ENCODE peak calls at places on chromosomes 12 and 14, in seven cellular contexts. One of them, this sample, is unnamed.

GRCh38 chr12:32261638-32262037 is 137.7 kb upstream of the FGD4 start:
- DNase-seq in fibroblast of mammary gland: no peak
- DNase-seq in activated gamma-delta T cell treated with Interleukin-2 at 50 U/mL for 16 hours: no peak
- DNase-seq in A549: no peak
- DNase-seq in GM18507: no peak
- DNase-seq in NCI-H69: peak; percentile 73
- DNase-seq in activated T-helper 1 cell treated with anti-CD3 and anti-CD28 coated beads, Interleukin-12 subunit alpha, Interleukin-12 subunit beta, Interleukin-2, Interleukin-4 antibody, amounts not matched to agents 30 ng/mL and 10 ng/mL and 1 ng/mL, durations not matched to agents 14 hours and 24 hours and 36 hours: no peak
- DNase-seq in this sample: no peak

GRCh38 chr12:6167327-6168280 is 32.6 kb upstream of the CD9 start:
- DNase-seq in NCI-H69: no peak
- DNase-seq in activated gamma-delta T cell treated with Interleukin-2 at 50 U/mL for 16 hours: peak; percentile 26
- DNase-seq in A549: peak; percentile 44
- DNase-seq in activated T-helper 1 cell treated with anti-CD3 and anti-CD28 coated beads, Interleukin-12 subunit alpha, Interleukin-12 subunit beta, Interleukin-2, Interleukin-4 antibody, amounts not matched to agents 30 ng/mL and 10 ng/mL and 1 ng/mL, durations not matched to agents 14 hours and 24 hours and 36 hours: peak; percentile 35
- DNase-seq in fibroblast of mammary gland: peak; percentile 98
- DNase-seq in GM18507: peak; percentile 20
- DNase-seq in this sample: peak; percentile 96

GRCh38 chr14:70416322-70416716 is 571 bp downstream of the SYNJ2BP start:
- DNase-seq in activated T-helper 1 cell treated with anti-CD3 and anti-CD28 coated beads, Interleukin-12 subunit alpha, Interleukin-12 subunit beta, Interleukin-2, Interleukin-4 antibody, amounts not matched to agents 30 ng/mL and 10 ng/mL and 1 ng/mL, durations not matched to agents 14 hours and 24 hours and 36 hours: no peak
- DNase-seq in A549: no peak
- DNase-seq in GM18507: no peak
- DNase-seq in activated gamma-delta T cell treated with Interleukin-2 at 50 U/mL for 16 hours: no peak
- DNase-seq in fibroblast of mammary gland: peak; percentile 19
- DNase-seq in NCI-H69: peak; percentile 68
- DNase-seq in this sample: peak; percentile 14

GRCh38 chr12:2301531-2302461 is 249.0 kb downstream of the CACNA1C start:
- DNase-seq in activated T-helper 1 cell treated with anti-CD3 and anti-CD28 coated beads, Interleukin-12 subunit alpha, Interleukin-12 subunit beta, Interleukin-2, Interleukin-4 antibody, amounts not matched to agents 30 ng/mL and 10 ng/mL and 1 ng/mL, durations not matched to agents 14 hours and 24 hours and 36 hours: no peak
- DNase-seq in A549: no peak
- DNase-seq in NCI-H69: no peak
- DNase-seq in activated gamma-delta T cell treated with Interleukin-2 at 50 U/mL for 16 hours: no peak
- DNase-seq in fibroblast of mammary gland: peak; percentile 36
- DNase-seq in GM18507: no peak
- DNase-seq in this sample: no peak

GRCh38 chr12:30792085-30792484 is 37.3 kb upstream of the CAPRIN2 start:
- DNase-seq in activated T-helper 1 cell treated with anti-CD3 and anti-CD28 coated beads, Interleukin-12 subunit alpha, Interleukin-12 subunit beta, Interleukin-2, Interleukin-4 antibody, amounts not matched to agents 30 ng/mL and 10 ng/mL and 1 ng/mL, durations not matched to agents 14 hours and 24 hours and 36 hours: no peak
- DNase-seq in A549: no peak
- DNase-seq in GM18507: no peak
- DNase-seq in activated gamma-delta T cell treated with Interleukin-2 at 50 U/mL for 16 hours: no peak
- DNase-seq in fibroblast of mammary gland: no peak
- DNase-seq in NCI-H69: no peak
- DNase-seq in this sample: no peak

GRCh38 chr12:48423200-48423599 is 49.2 kb upstream of the ANP32D start:
- DNase-seq in A549: no peak
- DNase-seq in NCI-H69: no peak
- DNase-seq in fibroblast of mammary gland: no peak
- DNase-seq in activated T-helper 1 cell treated with anti-CD3 and anti-CD28 coated beads, Interleukin-12 subunit alpha, Interleukin-12 subunit beta, Interleukin-2, Interleukin-4 antibody, amounts not matched to agents 30 ng/mL and 10 ng/mL and 1 ng/mL, durations not matched to agents 14 hours and 24 hours and 36 hours: no peak
- DNase-seq in activated gamma-delta T cell treated with Interleukin-2 at 50 U/mL for 16 hours: no peak
- DNase-seq in GM18507: no peak
- DNase-seq in this sample: peak; percentile 21

GRCh38 chr14:69931960-69932359 is 52.7 kb downstream of the SMOC1 start:
- DNase-seq in NCI-H69: no peak
- DNase-seq in activated T-helper 1 cell treated with anti-CD3 and anti-CD28 coated beads, Interleukin-12 subunit alpha, Interleukin-12 subunit beta, Interleukin-2, Interleukin-4 antibody, amounts not matched to agents 30 ng/mL and 10 ng/mL and 1 ng/mL, durations not matched to agents 14 hours and 24 hours and 36 hours: no peak
- DNase-seq in A549: no peak
- DNase-seq in GM18507: no peak
- DNase-seq in fibroblast of mammary gland: no peak
- DNase-seq in activated gamma-delta T cell treated with Interleukin-2 at 50 U/mL for 16 hours: peak; percentile 9
- DNase-seq in this sample: peak; percentile 51

GRCh38 chr12:4031703-4032291 is 158.6 kb upstream of the PARP11 start:
- DNase-seq in NCI-H69: no peak
- DNase-seq in activated gamma-delta T cell treated with Interleukin-2 at 50 U/mL for 16 hours: no peak
- DNase-seq in GM18507: no peak
- DNase-seq in A549: peak; percentile 15
- DNase-seq in fibroblast of mammary gland: peak; percentile 79
- DNase-seq in activated T-helper 1 cell treated with anti-CD3 and anti-CD28 coated beads, Interleukin-12 subunit alpha, Interleukin-12 subunit beta, Interleukin-2, Interleukin-4 antibody, amounts not matched to agents 30 ng/mL and 10 ng/mL and 1 ng/mL, durations not matched to agents 14 hours and 24 hours and 36 hours: no peak
- DNase-seq in this sample: peak; percentile 55

GRCh38 chr14:101177301-101178055 is 274.0 kb upstream of the RTL1 start:
- DNase-seq in GM18507: no peak
- DNase-seq in A549: no peak
- DNase-seq in activated T-helper 1 cell treated with anti-CD3 and anti-CD28 coated beads, Interleukin-12 subunit alpha, Interleukin-12 subunit beta, Interleukin-2, Interleukin-4 antibody, amounts not matched to agents 30 ng/mL and 10 ng/mL and 1 ng/mL, durations not matched to agents 14 hours and 24 hours and 36 hours: no peak
- DNase-seq in fibroblast of mammary gland: no peak
- DNase-seq in activated gamma-delta T cell treated with Interleukin-2 at 50 U/mL for 16 hours: no peak
- DNase-seq in NCI-H69: no peak
- DNase-seq in this sample: no peak

GRCh38 chr12:115257791-115258190 is 573.8 kb upstream of the TBX3 start:
- DNase-seq in activated T-helper 1 cell treated with anti-CD3 and anti-CD28 coated beads, Interleukin-12 subunit alpha, Interleukin-12 subunit beta, Interleukin-2, Interleukin-4 antibody, amounts not matched to agents 30 ng/mL and 10 ng/mL and 1 ng/mL, durations not matched to agents 14 hours and 24 hours and 36 hours: no peak
- DNase-seq in GM18507: no peak
- DNase-seq in A549: no peak
- DNase-seq in NCI-H69: no peak
- DNase-seq in activated gamma-delta T cell treated with Interleukin-2 at 50 U/mL for 16 hours: no peak
- DNase-seq in fibroblast of mammary gland: peak; percentile 69
- DNase-seq in this sample: peak; percentile 75

GRCh38 chr12:106854723-106855122 is 80.2 kb downstream of the RIC8B start:
- DNase-seq in fibroblast of mammary gland: no peak
- DNase-seq in GM18507: no peak
- DNase-seq in A549: no peak
- DNase-seq in activated gamma-delta T cell treated with Interleukin-2 at 50 U/mL for 16 hours: no peak
- DNase-seq in NCI-H69: peak; percentile 96
- DNase-seq in activated T-helper 1 cell treated with anti-CD3 and anti-CD28 coated beads, Interleukin-12 subunit alpha, Interleukin-12 subunit beta, Interleukin-2, Interleukin-4 antibody, amounts not matched to agents 30 ng/mL and 10 ng/mL and 1 ng/mL, durations not matched to agents 14 hours and 24 hours and 36 hours: no peak
- DNase-seq in this sample: no peak

GRCh38 chr12:80040075-80040738 is 59.1 kb upstream of the OTOGL start:
- DNase-seq in NCI-H69: peak; percentile 11
- DNase-seq in activated T-helper 1 cell treated with anti-CD3 and anti-CD28 coated beads, Interleukin-12 subunit alpha, Interleukin-12 subunit beta, Interleukin-2, Interleukin-4 antibody, amounts not matched to agents 30 ng/mL and 10 ng/mL and 1 ng/mL, durations not matched to agents 14 hours and 24 hours and 36 hours: no peak
- DNase-seq in activated gamma-delta T cell treated with Interleukin-2 at 50 U/mL for 16 hours: no peak
- DNase-seq in GM18507: no peak
- DNase-seq in fibroblast of mammary gland: peak; percentile 71
- DNase-seq in A549: no peak
- DNase-seq in this sample: peak; percentile 42

GRCh38 chr12:98948566-98948965 is 303.5 kb downstream of the APAF1 start:
- DNase-seq in fibroblast of mammary gland: no peak
- DNase-seq in NCI-H69: no peak
- DNase-seq in activated gamma-delta T cell treated with Interleukin-2 at 50 U/mL for 16 hours: no peak
- DNase-seq in GM18507: no peak
- DNase-seq in activated T-helper 1 cell treated with anti-CD3 and anti-CD28 coated beads, Interleukin-12 subunit alpha, Interleukin-12 subunit beta, Interleukin-2, Interleukin-4 antibody, amounts not matched to agents 30 ng/mL and 10 ng/mL and 1 ng/mL, durations not matched to agents 14 hours and 24 hours and 36 hours: no peak
- DNase-seq in A549: no peak
- DNase-seq in this sample: no peak

GRCh38 chr14:31265701-31266398 is 58.3 kb upstream of the HECTD1 start:
- DNase-seq in NCI-H69: peak; percentile 13
- DNase-seq in activated gamma-delta T cell treated with Interleukin-2 at 50 U/mL for 16 hours: no peak
- DNase-seq in fibroblast of mammary gland: peak; percentile 65
- DNase-seq in activated T-helper 1 cell treated with anti-CD3 and anti-CD28 coated beads, Interleukin-12 subunit alpha, Interleukin-12 subunit beta, Interleukin-2, Interleukin-4 antibody, amounts not matched to agents 30 ng/mL and 10 ng/mL and 1 ng/mL, durations not matched to agents 14 hours and 24 hours and 36 hours: no peak
- DNase-seq in A549: no peak
- DNase-seq in GM18507: no peak
- DNase-seq in this sample: no peak

GRCh38 chr12:76018111-76018510 is 13.5 kb downstream of the PHLDA1 start:
- DNase-seq in fibroblast of mammary gland: peak; percentile 23
- DNase-seq in activated gamma-delta T cell treated with Interleukin-2 at 50 U/mL for 16 hours: no peak
- DNase-seq in GM18507: no peak
- DNase-seq in activated T-helper 1 cell treated with anti-CD3 and anti-CD28 coated beads, Interleukin-12 subunit alpha, Interleukin-12 subunit beta, Interleukin-2, Interleukin-4 antibody, amounts not matched to agents 30 ng/mL and 10 ng/mL and 1 ng/mL, durations not matched to agents 14 hours and 24 hours and 36 hours: no peak
- DNase-seq in A549: no peak
- DNase-seq in NCI-H69: peak; percentile 24
- DNase-seq in this sample: peak; percentile 88

GRCh38 chr12:50326636-50327284 is 43.4 kb upstream of the LIMA1 start:
- DNase-seq in GM18507: no peak
- DNase-seq in fibroblast of mammary gland: peak; percentile 70
- DNase-seq in activated T-helper 1 cell treated with anti-CD3 and anti-CD28 coated beads, Interleukin-12 subunit alpha, Interleukin-12 subunit beta, Interleukin-2, Interleukin-4 antibody, amounts not matched to agents 30 ng/mL and 10 ng/mL and 1 ng/mL, durations not matched to agents 14 hours and 24 hours and 36 hours: no peak
- DNase-seq in activated gamma-delta T cell treated with Interleukin-2 at 50 U/mL for 16 hours: no peak
- DNase-seq in NCI-H69: peak; percentile 71
- DNase-seq in A549: no peak
- DNase-seq in this sample: peak; percentile 77

GRCh38 chr12:42090899-42091298 is 53.8 kb downstream of the GXYLT1 start:
- DNase-seq in NCI-H69: no peak
- DNase-seq in GM18507: no peak
- DNase-seq in activated gamma-delta T cell treated with Interleukin-2 at 50 U/mL for 16 hours: no peak
- DNase-seq in activated T-helper 1 cell treated with anti-CD3 and anti-CD28 coated beads, Interleukin-12 subunit alpha, Interleukin-12 subunit beta, Interleukin-2, Interleukin-4 antibody, amounts not matched to agents 30 ng/mL and 10 ng/mL and 1 ng/mL, durations not matched to agents 14 hours and 24 hours and 36 hours: no peak
- DNase-seq in A549: no peak
- DNase-seq in fibroblast of mammary gland: peak; percentile 50
- DNase-seq in this sample: peak; percentile 83

GRCh38 chr14:65243766-65244442 is 141.6 kb upstream of the MAX start:
- DNase-seq in NCI-H69: no peak
- DNase-seq in A549: no peak
- DNase-seq in fibroblast of mammary gland: no peak
- DNase-seq in activated gamma-delta T cell treated with Interleukin-2 at 50 U/mL for 16 hours: no peak
- DNase-seq in activated T-helper 1 cell treated with anti-CD3 and anti-CD28 coated beads, Interleukin-12 subunit alpha, Interleukin-12 subunit beta, Interleukin-2, Interleukin-4 antibody, amounts not matched to agents 30 ng/mL and 10 ng/mL and 1 ng/mL, durations not matched to agents 14 hours and 24 hours and 36 hours: no peak
- DNase-seq in GM18507: no peak
- DNase-seq in this sample: peak; percentile 48

GRCh38 chr14:75821828-75822521 is 159.8 kb downstream of the TGFB3 start:
- DNase-seq in activated T-helper 1 cell treated with anti-CD3 and anti-CD28 coated beads, Interleukin-12 subunit alpha, Interleukin-12 subunit beta, Interleukin-2, Interleukin-4 antibody, amounts not matched to agents 30 ng/mL and 10 ng/mL and 1 ng/mL, durations not matched to agents 14 hours and 24 hours and 36 hours: no peak
- DNase-seq in A549: no peak
- DNase-seq in fibroblast of mammary gland: peak; percentile 74
- DNase-seq in GM18507: no peak
- DNase-seq in NCI-H69: no peak
- DNase-seq in activated gamma-delta T cell treated with Interleukin-2 at 50 U/mL for 16 hours: no peak
- DNase-seq in this sample: no peak

GRCh38 chr14:48723841-48724495 is 862.2 kb downstream of the RPS29 start:
- DNase-seq in A549: no peak
- DNase-seq in activated gamma-delta T cell treated with Interleukin-2 at 50 U/mL for 16 hours: no peak
- DNase-seq in GM18507: no peak
- DNase-seq in fibroblast of mammary gland: no peak
- DNase-seq in activated T-helper 1 cell treated with anti-CD3 and anti-CD28 coated beads, Interleukin-12 subunit alpha, Interleukin-12 subunit beta, Interleukin-2, Interleukin-4 antibody, amounts not matched to agents 30 ng/mL and 10 ng/mL and 1 ng/mL, durations not matched to agents 14 hours and 24 hours and 36 hours: no peak
- DNase-seq in NCI-H69: peak; percentile 91
- DNase-seq in this sample: no peak

GRCh38 chr12:68483592-68484373 is 126.9 kb upstream of the RAP1B start:
- DNase-seq in fibroblast of mammary gland: peak; percentile 64
- DNase-seq in GM18507: no peak
- DNase-seq in activated T-helper 1 cell treated with anti-CD3 and anti-CD28 coated beads, Interleukin-12 subunit alpha, Interleukin-12 subunit beta, Interleukin-2, Interleukin-4 antibody, amounts not matched to agents 30 ng/mL and 10 ng/mL and 1 ng/mL, durations not matched to agents 14 hours and 24 hours and 36 hours: no peak
- DNase-seq in A549: no peak
- DNase-seq in activated gamma-delta T cell treated with Interleukin-2 at 50 U/mL for 16 hours: no peak
- DNase-seq in NCI-H69: no peak
- DNase-seq in this sample: peak; percentile 71

GRCh38 chr12:4767181-4767580 is 47.0 kb downstream of the GALNT8 start:
- DNase-seq in GM18507: no peak
- DNase-seq in fibroblast of mammary gland: no peak
- DNase-seq in activated T-helper 1 cell treated with anti-CD3 and anti-CD28 coated beads, Interleukin-12 subunit alpha, Interleukin-12 subunit beta, Interleukin-2, Interleukin-4 antibody, amounts not matched to agents 30 ng/mL and 10 ng/mL and 1 ng/mL, durations not matched to agents 14 hours and 24 hours and 36 hours: no peak
- DNase-seq in NCI-H69: no peak
- DNase-seq in A549: no peak
- DNase-seq in activated gamma-delta T cell treated with Interleukin-2 at 50 U/mL for 16 hours: no peak
- DNase-seq in this sample: no peak

GRCh38 chr14:73027984-73028383 is 1.1 kb upstream of the ZFYVE1 start:
- DNase-seq in NCI-H69: no peak
- DNase-seq in activated T-helper 1 cell treated with anti-CD3 and anti-CD28 coated beads, Interleukin-12 subunit alpha, Interleukin-12 subunit beta, Interleukin-2, Interleukin-4 antibody, amounts not matched to agents 30 ng/mL and 10 ng/mL and 1 ng/mL, durations not matched to agents 14 hours and 24 hours and 36 hours: no peak
- DNase-seq in A549: no peak
- DNase-seq in activated gamma-delta T cell treated with Interleukin-2 at 50 U/mL for 16 hours: no peak
- DNase-seq in fibroblast of mammary gland: no peak
- DNase-seq in GM18507: no peak
- DNase-seq in this sample: no peak

GRCh38 chr14:99535448-99535847 is 54.2 kb downstream of the CCNK start:
- DNase-seq in fibroblast of mammary gland: no peak
- DNase-seq in NCI-H69: no peak
- DNase-seq in GM18507: no peak
- DNase-seq in activated gamma-delta T cell treated with Interleukin-2 at 50 U/mL for 16 hours: no peak
- DNase-seq in activated T-helper 1 cell treated with anti-CD3 and anti-CD28 coated beads, Interleukin-12 subunit alpha, Interleukin-12 subunit beta, Interleukin-2, Interleukin-4 antibody, amounts not matched to agents 30 ng/mL and 10 ng/mL and 1 ng/mL, durations not matched to agents 14 hours and 24 hours and 36 hours: no peak
- DNase-seq in A549: no peak
- DNase-seq in this sample: no peak

GRCh38 chr12:2084553-2085296 is 31.9 kb downstream of the CACNA1C start:
- DNase-seq in fibroblast of mammary gland: peak; percentile 89
- DNase-seq in NCI-H69: peak; percentile 75
- DNase-seq in activated gamma-delta T cell treated with Interleukin-2 at 50 U/mL for 16 hours: no peak
- DNase-seq in activated T-helper 1 cell treated with anti-CD3 and anti-CD28 coated beads, Interleukin-12 subunit alpha, Interleukin-12 subunit beta, Interleukin-2, Interleukin-4 antibody, amounts not matched to agents 30 ng/mL and 10 ng/mL and 1 ng/mL, durations not matched to agents 14 hours and 24 hours and 36 hours: no peak
- DNase-seq in A549: no peak
- DNase-seq in GM18507: no peak
- DNase-seq in this sample: peak; percentile 47

GRCh38 chr12:102963796-102964195 is 6.3 kb downstream of the ASCL1 start:
- DNase-seq in A549: no peak
- DNase-seq in GM18507: no peak
- DNase-seq in activated T-helper 1 cell treated with anti-CD3 and anti-CD28 coated beads, Interleukin-12 subunit alpha, Interleukin-12 subunit beta, Interleukin-2, Interleukin-4 antibody, amounts not matched to agents 30 ng/mL and 10 ng/mL and 1 ng/mL, durations not matched to agents 14 hours and 24 hours and 36 hours: no peak
- DNase-seq in fibroblast of mammary gland: no peak
- DNase-seq in NCI-H69: no peak
- DNase-seq in activated gamma-delta T cell treated with Interleukin-2 at 50 U/mL for 16 hours: no peak
- DNase-seq in this sample: no peak

GRCh38 chr12:62435337-62436163 is 31.1 kb upstream of the MON2 start:
- DNase-seq in activated gamma-delta T cell treated with Interleukin-2 at 50 U/mL for 16 hours: peak; percentile 21
- DNase-seq in A549: peak; percentile 77
- DNase-seq in NCI-H69: peak; percentile 79
- DNase-seq in GM18507: peak; percentile 15
- DNase-seq in activated T-helper 1 cell treated with anti-CD3 and anti-CD28 coated beads, Interleukin-12 subunit alpha, Interleukin-12 subunit beta, Interleukin-2, Interleukin-4 antibody, amounts not matched to agents 30 ng/mL and 10 ng/mL and 1 ng/mL, durations not matched to agents 14 hours and 24 hours and 36 hours: peak; percentile 8
- DNase-seq in fibroblast of mammary gland: peak; percentile 60
- DNase-seq in this sample: peak; percentile 80

GRCh38 chr12:38445040-38445439 is 128.5 kb downstream of the ALG10B start:
- DNase-seq in A549: no peak
- DNase-seq in GM18507: no peak
- DNase-seq in activated T-helper 1 cell treated with anti-CD3 and anti-CD28 coated beads, Interleukin-12 subunit alpha, Interleukin-12 subunit beta, Interleukin-2, Interleukin-4 antibody, amounts not matched to agents 30 ng/mL and 10 ng/mL and 1 ng/mL, durations not matched to agents 14 hours and 24 hours and 36 hours: no peak
- DNase-seq in activated gamma-delta T cell treated with Interleukin-2 at 50 U/mL for 16 hours: no peak
- DNase-seq in fibroblast of mammary gland: no peak
- DNase-seq in NCI-H69: no peak
- DNase-seq in this sample: no peak

GRCh38 chr12:6020930-6021329 is 75.9 kb upstream of the ANO2 start:
- DNase-seq in GM18507: no peak
- DNase-seq in A549: no peak
- DNase-seq in NCI-H69: peak; percentile 92
- DNase-seq in fibroblast of mammary gland: no peak
- DNase-seq in activated gamma-delta T cell treated with Interleukin-2 at 50 U/mL for 16 hours: no peak
- DNase-seq in activated T-helper 1 cell treated with anti-CD3 and anti-CD28 coated beads, Interleukin-12 subunit alpha, Interleukin-12 subunit beta, Interleukin-2, Interleukin-4 antibody, amounts not matched to agents 30 ng/mL and 10 ng/mL and 1 ng/mL, durations not matched to agents 14 hours and 24 hours and 36 hours: no peak
- DNase-seq in this sample: peak; percentile 44

GRCh38 chr12:22518067-22518719 is 26.1 kb downstream of the C2CD5 start:
- DNase-seq in activated gamma-delta T cell treated with Interleukin-2 at 50 U/mL for 16 hours: no peak
- DNase-seq in fibroblast of mammary gland: peak; percentile 61
- DNase-seq in NCI-H69: peak; percentile 84
- DNase-seq in activated T-helper 1 cell treated with anti-CD3 and anti-CD28 coated beads, Interleukin-12 subunit alpha, Interleukin-12 subunit beta, Interleukin-2, Interleukin-4 antibody, amounts not matched to agents 30 ng/mL and 10 ng/mL and 1 ng/mL, durations not matched to agents 14 hours and 24 hours and 36 hours: no peak
- DNase-seq in GM18507: no peak
- DNase-seq in A549: no peak
- DNase-seq in this sample: peak; percentile 64

GRCh38 chr12:4308334-4308960 is 12.6 kb upstream of the TIGAR start:
- DNase-seq in fibroblast of mammary gland: no peak
- DNase-seq in A549: no peak
- DNase-seq in GM18507: no peak
- DNase-seq in NCI-H69: no peak
- DNase-seq in activated gamma-delta T cell treated with Interleukin-2 at 50 U/mL for 16 hours: no peak
- DNase-seq in activated T-helper 1 cell treated with anti-CD3 and anti-CD28 coated beads, Interleukin-12 subunit alpha, Interleukin-12 subunit beta, Interleukin-2, Interleukin-4 antibody, amounts not matched to agents 30 ng/mL and 10 ng/mL and 1 ng/mL, durations not matched to agents 14 hours and 24 hours and 36 hours: no peak
- DNase-seq in this sample: no peak

GRCh38 chr14:62162998-62163589 is 400.9 kb downstream of the SNAPC1 start:
- DNase-seq in GM18507: no peak
- DNase-seq in fibroblast of mammary gland: peak; percentile 46
- DNase-seq in NCI-H69: peak; percentile 73
- DNase-seq in activated gamma-delta T cell treated with Interleukin-2 at 50 U/mL for 16 hours: no peak
- DNase-seq in A549: peak; percentile 23
- DNase-seq in activated T-helper 1 cell treated with anti-CD3 and anti-CD28 coated beads, Interleukin-12 subunit alpha, Interleukin-12 subunit beta, Interleukin-2, Interleukin-4 antibody, amounts not matched to agents 30 ng/mL and 10 ng/mL and 1 ng/mL, durations not matched to agents 14 hours and 24 hours and 36 hours: peak; percentile 3
- DNase-seq in this sample: peak; percentile 69

GRCh38 chr14:77609902-77610301 is 6.5 kb downstream of the SPTLC2 start:
- DNase-seq in activated T-helper 1 cell treated with anti-CD3 and anti-CD28 coated beads, Interleukin-12 subunit alpha, Interleukin-12 subunit beta, Interleukin-2, Interleukin-4 antibody, amounts not matched to agents 30 ng/mL and 10 ng/mL and 1 ng/mL, durations not matched to agents 14 hours and 24 hours and 36 hours: no peak
- DNase-seq in activated gamma-delta T cell treated with Interleukin-2 at 50 U/mL for 16 hours: no peak
- DNase-seq in A549: no peak
- DNase-seq in NCI-H69: no peak
- DNase-seq in fibroblast of mammary gland: no peak
- DNase-seq in GM18507: no peak
- DNase-seq in this sample: no peak

GRCh38 chr14:105525326-105525725 is 1.1 kb upstream of the TMEM121 start:
- DNase-seq in activated T-helper 1 cell treated with anti-CD3 and anti-CD28 coated beads, Interleukin-12 subunit alpha, Interleukin-12 subunit beta, Interleukin-2, Interleukin-4 antibody, amounts not matched to agents 30 ng/mL and 10 ng/mL and 1 ng/mL, durations not matched to agents 14 hours and 24 hours and 36 hours: no peak
- DNase-seq in fibroblast of mammary gland: no peak
- DNase-seq in GM18507: no peak
- DNase-seq in NCI-H69: no peak
- DNase-seq in activated gamma-delta T cell treated with Interleukin-2 at 50 U/mL for 16 hours: no peak
- DNase-seq in A549: no peak
- DNase-seq in this sample: no peak

GRCh38 chr12:55705802-55706402 is 1.8 kb downstream of the ITGA7 start:
- DNase-seq in activated gamma-delta T cell treated with Interleukin-2 at 50 U/mL for 16 hours: no peak
- DNase-seq in GM18507: no peak
- DNase-seq in activated T-helper 1 cell treated with anti-CD3 and anti-CD28 coated beads, Interleukin-12 subunit alpha, Interleukin-12 subunit beta, Interleukin-2, Interleukin-4 antibody, amounts not matched to agents 30 ng/mL and 10 ng/mL and 1 ng/mL, durations not matched to agents 14 hours and 24 hours and 36 hours: no peak
- DNase-seq in fibroblast of mammary gland: no peak
- DNase-seq in A549: peak; percentile 41
- DNase-seq in NCI-H69: peak; percentile 36
- DNase-seq in this sample: no peak

This sample was measured in choroid plexus epithelial cell.